ENCODE peak calls at places on chromosome 7, in four cellular contexts. P, I, Q and X are unnamed samples.

GRCh38 chr7:40027545-40027944 is 77.5 kb downstream of the CDK13 start:
- DNase-seq in I (no peak), Q (no peak), P (no peak), X (no peak)

GRCh38 chr7:462173-463103 is 57.2 kb downstream of the PDGFA start:
- DNase-seq in I (no peak), P (no peak), Q (no peak), X (no peak)

GRCh38 chr7:131183611-131184119 is 144.0 kb upstream of the MKLN1 start:
- DNase-seq in I (no peak), Q (peak), P (no peak), X (no peak)

GRCh38 chr7:2982831-2983230 is 60.8 kb downstream of the CARD11 start:
- DNase-seq in I (peak), Q (peak), P (no peak), X (no peak)

GRCh38 chr7:129271500-129272355 is 46.9 kb downstream of the AHCYL2 start:
- DNase-seq in P (peak), Q (peak), I (peak), X (no peak)

GRCh38 chr7:159095979-159096411 is 48.7 kb downstream of the VIPR2 start:
- DNase-seq in Q (no peak), I (no peak), P (no peak), X (no peak)

GRCh38 chr7:95334434-95334833 is 10.1 kb upstream of the PON1 start:
- DNase-seq in Q (no peak), I (no peak), P (no peak), X (no peak)

GRCh38 chr7:28046035-28046434 is 134.6 kb downstream of the JAZF1 start:
- DNase-seq in I (no peak), Q (no peak), P (no peak), X (no peak)

GRCh38 chr7:150973571-150974451 is 4.3 kb downstream of the KCNH2 start:
- DNase-seq in I (no peak), P (no peak), Q (no peak), X (no peak)

GRCh38 chr7:128380807-128381130 is 19.3 kb upstream of the PRRT4 start:
- DNase-seq in Q (no peak), I (no peak), P (peak), X (no peak)

GRCh38 chr7:25369794-25370193 is 141.5 kb upstream of the NPVF start:
- DNase-seq in P (no peak), Q (no peak), I (no peak), X (no peak)

GRCh38 chr7:17863095-17863814 is 77.0 kb downstream of the SNX13 start:
- DNase-seq in I (no peak), P (peak), Q (no peak), X (no peak)

GRCh38 chr7:124893140-124893810 is 36.4 kb downstream of the POT1 start:
- DNase-seq in P (no peak), I (no peak), Q (no peak), X (no peak)

GRCh38 chr7:657565-658119 is 68.9 kb upstream of the DNAAF5 start:
- DNase-seq in I (no peak), P (peak), Q (no peak), X (no peak)

GRCh38 chr7:151483700-151483960 is 36.1 kb downstream of the RHEB start:
- DNase-seq in I (no peak), P (no peak), Q (no peak), X (no peak)

GRCh38 chr7:36781011-36781738 is 56.9 kb upstream of the AOAH start:
- DNase-seq in I (no peak), P (no peak), Q (no peak), X (no peak)

GRCh38 chr7:70502117-70502516 is 629.8 kb upstream of the GALNT17 start:
- DNase-seq in Q (no peak), P (no peak), I (no peak), X (no peak)

GRCh38 chr7:25391295-25391861 is 163.1 kb upstream of the NPVF start:
- DNase-seq in P (peak), Q (no peak), I (no peak), X (no peak)

GRCh38 chr7:100951172-100951571 is 1.8 kb downstream of the MUC3A start:
- DNase-seq in I (no peak), P (peak), Q (no peak), X (no peak)

GRCh38 chr7:96727534-96728088 is 18.0 kb upstream of the SEM1 start:
- DNase-seq in I (no peak), Q (no peak), P (no peak), X (no peak)

GRCh38 chr7:5541087-5541992 is 117.7 kb upstream of the TNRC18 start:
- DNase-seq in Q (no peak), I (no peak), P (no peak), X (no peak)

GRCh38 chr7:94028768-94029167 is 24.6 kb upstream of the BET1 start:
- DNase-seq in P (no peak), I (no peak), Q (no peak), X (no peak)

GRCh38 chr7:55539380-55539779 is 32.9 kb downstream of the VOPP1 start:
- DNase-seq in Q (no peak), P (no peak), I (no peak), X (no peak)

GRCh38 chr7:43639858-43640491 is 57.1 kb downstream of the STK17A start:
- DNase-seq in P (peak), I (no peak), Q (no peak), X (no peak)

GRCh38 chr7:37732253-37732652 is 48.7 kb downstream of the GPR141 start:
- DNase-seq in Q (no peak), P (peak), I (no peak), X (no peak)

GRCh38 chr7:28237368-28237767 is 56.8 kb upstream of the JAZF1 start:
- DNase-seq in Q (no peak), P (no peak), I (no peak), X (no peak)

GRCh38 chr7:124489925-124490324 is 275.7 kb downstream of the GPR37 start:
- DNase-seq in P (no peak), I (no peak), Q (no peak), X (no peak)